ENCODE peak calls at places on chromosomes 11 and 22, in four cellular contexts. One of them, this sample, is unnamed.

GRCh38 chr11:44319170-44319551 is 9.2 kb upstream of the ALX4 start:
- DNase-seq in stimulated activated CD4-positive, alpha-beta T cell treated with anti-CD3 and anti-CD28 coated beads, Interleukin-4, amount 100 ng/mL, for 24 hours: no peak
- DNase-seq in endothelial cell: no peak
- DNase-seq in psoas muscle: no peak
- DNase-seq in this sample: no peak

GRCh38 chr11:115168686-115169085 is 335.5 kb downstream of the CADM1 start:
- DNase-seq in psoas muscle: no peak
- DNase-seq in endothelial cell: no peak
- DNase-seq in stimulated activated CD4-positive, alpha-beta T cell treated with anti-CD3 and anti-CD28 coated beads, Interleukin-4, amount 100 ng/mL, for 24 hours: no peak
- DNase-seq in this sample: no peak

GRCh38 chr22:41596776-41597634 is 7.4 kb upstream of the PMM1 start:
- DNase-seq in endothelial cell: peak
- DNase-seq in stimulated activated CD4-positive, alpha-beta T cell treated with anti-CD3 and anti-CD28 coated beads, Interleukin-4, amount 100 ng/mL, for 24 hours: peak
- DNase-seq in psoas muscle: peak
- DNase-seq in this sample: peak

GRCh38 chr22:44335066-44335839 is 22.5 kb upstream of the SHISAL1 start:
- DNase-seq in psoas muscle: no peak
- DNase-seq in stimulated activated CD4-positive, alpha-beta T cell treated with anti-CD3 and anti-CD28 coated beads, Interleukin-4, amount 100 ng/mL, for 24 hours: no peak
- DNase-seq in endothelial cell: no peak
- DNase-seq in this sample: no peak

GRCh38 chr11:17575431-17576425 is 28.7 kb downstream of the OTOG start:
- DNase-seq in stimulated activated CD4-positive, alpha-beta T cell treated with anti-CD3 and anti-CD28 coated beads, Interleukin-4, amount 100 ng/mL, for 24 hours: no peak
- DNase-seq in endothelial cell: no peak
- DNase-seq in psoas muscle: no peak
- DNase-seq in this sample: no peak

GRCh38 chr11:81570669-81571068 is 1163.0 kb downstream of the FAM181B start:
- DNase-seq in psoas muscle: no peak
- DNase-seq in stimulated activated CD4-positive, alpha-beta T cell treated with anti-CD3 and anti-CD28 coated beads, Interleukin-4, amount 100 ng/mL, for 24 hours: no peak
- DNase-seq in endothelial cell: no peak
- DNase-seq in this sample: no peak

GRCh38 chr22:42881982-42882656 is 25.0 kb upstream of the ARFGAP3 start:
- DNase-seq in stimulated activated CD4-positive, alpha-beta T cell treated with anti-CD3 and anti-CD28 coated beads, Interleukin-4, amount 100 ng/mL, for 24 hours: no peak
- DNase-seq in endothelial cell: no peak
- DNase-seq in psoas muscle: peak
- DNase-seq in this sample: peak

GRCh38 chr11:24312464-24313238 is 184.2 kb upstream of the LUZP2 start:
- DNase-seq in stimulated activated CD4-positive, alpha-beta T cell treated with anti-CD3 and anti-CD28 coated beads, Interleukin-4, amount 100 ng/mL, for 24 hours: no peak
- DNase-seq in psoas muscle: no peak
- DNase-seq in endothelial cell: no peak
- DNase-seq in this sample: no peak

GRCh38 chr11:61923166-61924015 is 6.0 kb upstream of the RAB3IL1 start:
- DNase-seq in stimulated activated CD4-positive, alpha-beta T cell treated with anti-CD3 and anti-CD28 coated beads, Interleukin-4, amount 100 ng/mL, for 24 hours: peak
- DNase-seq in psoas muscle: peak
- DNase-seq in endothelial cell: no peak
- DNase-seq in this sample: no peak

GRCh38 chr11:128756469-128756868 is 62.6 kb downstream of the FLI1 start:
- DNase-seq in endothelial cell: no peak
- DNase-seq in psoas muscle: no peak
- DNase-seq in stimulated activated CD4-positive, alpha-beta T cell treated with anti-CD3 and anti-CD28 coated beads, Interleukin-4, amount 100 ng/mL, for 24 hours: no peak
- DNase-seq in this sample: no peak

GRCh38 chr22:43446881-43447280 is 35.1 kb downstream of the MPPED1 start:
- DNase-seq in stimulated activated CD4-positive, alpha-beta T cell treated with anti-CD3 and anti-CD28 coated beads, Interleukin-4, amount 100 ng/mL, for 24 hours: no peak
- DNase-seq in endothelial cell: no peak
- DNase-seq in psoas muscle: no peak
- DNase-seq in this sample: peak

GRCh38 chr22:43060213-43060612 is 29.0 kb downstream of the TTLL1 start:
- DNase-seq in psoas muscle: no peak
- DNase-seq in stimulated activated CD4-positive, alpha-beta T cell treated with anti-CD3 and anti-CD28 coated beads, Interleukin-4, amount 100 ng/mL, for 24 hours: peak
- DNase-seq in endothelial cell: peak
- DNase-seq in this sample: peak

GRCh38 chr11:65041206-65042035 is at the start of gene SAC3D1:
- DNase-seq in endothelial cell: no peak
- DNase-seq in stimulated activated CD4-positive, alpha-beta T cell treated with anti-CD3 and anti-CD28 coated beads, Interleukin-4, amount 100 ng/mL, for 24 hours: peak
- DNase-seq in psoas muscle: no peak
- DNase-seq in this sample: no peak

GRCh38 chr22:43007519-43008102 is 7.3 kb downstream of the PACSIN2 start:
- DNase-seq in psoas muscle: no peak
- DNase-seq in endothelial cell: no peak
- DNase-seq in stimulated activated CD4-positive, alpha-beta T cell treated with anti-CD3 and anti-CD28 coated beads, Interleukin-4, amount 100 ng/mL, for 24 hours: no peak
- DNase-seq in this sample: peak

GRCh38 chr22:47632646-47633045 is 870.2 kb downstream of the TBC1D22A start:
- DNase-seq in stimulated activated CD4-positive, alpha-beta T cell treated with anti-CD3 and anti-CD28 coated beads, Interleukin-4, amount 100 ng/mL, for 24 hours: no peak
- DNase-seq in endothelial cell: no peak
- DNase-seq in psoas muscle: no peak
- DNase-seq in this sample: no peak

GRCh38 chr22:50432131-50432870 is 42.5 kb downstream of the SBF1 start:
- DNase-seq in endothelial cell: no peak
- DNase-seq in psoas muscle: no peak
- DNase-seq in stimulated activated CD4-positive, alpha-beta T cell treated with anti-CD3 and anti-CD28 coated beads, Interleukin-4, amount 100 ng/mL, for 24 hours: no peak
- DNase-seq in this sample: no peak

GRCh38 chr11:44718612-44719390 is 8.0 kb upstream of the TSPAN18 start:
- DNase-seq in stimulated activated CD4-positive, alpha-beta T cell treated with anti-CD3 and anti-CD28 coated beads, Interleukin-4, amount 100 ng/mL, for 24 hours: no peak
- DNase-seq in psoas muscle: no peak
- DNase-seq in endothelial cell: no peak
- DNase-seq in this sample: no peak

GRCh38 chr11:96084610-96085348 is 160.9 kb upstream of the MTMR2 start:
- DNase-seq in psoas muscle: no peak
- DNase-seq in endothelial cell: no peak
- DNase-seq in stimulated activated CD4-positive, alpha-beta T cell treated with anti-CD3 and anti-CD28 coated beads, Interleukin-4, amount 100 ng/mL, for 24 hours: no peak
- DNase-seq in this sample: no peak

GRCh38 chr22:30755760-30756124 is 61.1 kb downstream of the OSBP2 start:
- DNase-seq in endothelial cell: no peak
- DNase-seq in psoas muscle: no peak
- DNase-seq in stimulated activated CD4-positive, alpha-beta T cell treated with anti-CD3 and anti-CD28 coated beads, Interleukin-4, amount 100 ng/mL, for 24 hours: no peak
- DNase-seq in this sample: no peak

GRCh38 chr11:75801362-75802021 is 13.5 kb upstream of the UVRAG start:
- DNase-seq in stimulated activated CD4-positive, alpha-beta T cell treated with anti-CD3 and anti-CD28 coated beads, Interleukin-4, amount 100 ng/mL, for 24 hours: no peak
- DNase-seq in endothelial cell: no peak
- DNase-seq in psoas muscle: no peak
- DNase-seq in this sample: no peak

GRCh38 chr22:49057910-49058309 is 769.8 kb downstream of the BRD1 start:
- DNase-seq in stimulated activated CD4-positive, alpha-beta T cell treated with anti-CD3 and anti-CD28 coated beads, Interleukin-4, amount 100 ng/mL, for 24 hours: no peak
- DNase-seq in endothelial cell: no peak
- DNase-seq in psoas muscle: no peak
- DNase-seq in this sample: no peak

GRCh38 chr11:45097721-45098493 is 48.5 kb upstream of the PRDM11 start:
- DNase-seq in endothelial cell: peak
- DNase-seq in psoas muscle: peak
- DNase-seq in stimulated activated CD4-positive, alpha-beta T cell treated with anti-CD3 and anti-CD28 coated beads, Interleukin-4, amount 100 ng/mL, for 24 hours: peak
- DNase-seq in this sample: peak